ENCODE peak calls at places on chromosomes 16 and 17, in eight cellular contexts. R is progenitor cell of endocrine pancreas, X is HFF-Myc, Y is WTC11, T is tibial artery, L is GM10248, U is sigmoid colon, P is type B pancreatic cell. Z is an unnamed sample.

GRCh38 chr16:27685802-27686201 is 135.9 kb downstream of the KATNIP start:
- DNase-seq in U (no peak), L (no peak), P (no peak), R (no peak), T (no peak), Y (no peak), X (peak), Z (no peak)

GRCh38 chr16:48076455-48077012 is 79.3 kb downstream of the ABCC12 start:
- DNase-seq in R (no peak), T (no peak), P (no peak), Y (no peak), X (no peak), L (no peak), U (no peak), Z (no peak)

GRCh38 chr17:65495255-65496060 is 66.0 kb downstream of the AXIN2 start:
- DNase-seq in P (no peak), Y (peak), U (no peak), L (no peak), X (no peak), R (peak), T (no peak), Z (peak)

GRCh38 chr17:7084058-7084457 is 4.0 kb upstream of the CLEC10A start:
- DNase-seq in P (no peak), U (no peak), Y (no peak), X (no peak), T (no peak), R (no peak), L (no peak), Z (no peak)

GRCh38 chr16:11030990-11031510 is 86.7 kb downstream of the CLEC16A start:
- DNase-seq in L (no peak), U (no peak), X (no peak), R (no peak), P (no peak), T (no peak), Y (no peak), Z (no peak)

GRCh38 chr16:2026461-2027023 is at the start of gene NHERF2:
- DNase-seq in L (no peak), U (no peak), Y (no peak), R (no peak), X (no peak), T (no peak), P (no peak), Z (no peak)

GRCh38 chr16:2090819-2091721 is 43.3 kb downstream of the TSC2 start:
- DNase-seq in U (no peak), P (peak), R (peak), Y (peak), X (no peak), L (peak), T (no peak), Z (peak)

GRCh38 chr17:77085916-77086432 is 54.8 kb upstream of the SEC14L1 start:
- DNase-seq in X (no peak), R (no peak), Y (peak), P (no peak), U (no peak), L (no peak), T (no peak), Z (no peak)

GRCh38 chr17:77127735-77128361 is 12.9 kb upstream of the SEC14L1 start:
- DNase-seq in R (no peak), X (no peak), U (peak), Y (no peak), P (no peak), L (no peak), T (peak), Z (no peak)

GRCh38 chr17:18959071-18959844 is 7.3 kb downstream of the SLC5A10 start:
- DNase-seq in L (no peak), X (no peak), U (no peak), P (no peak), R (no peak), T (no peak), Y (no peak), Z (no peak)

GRCh38 chr16:22098538-22099255 is 6.4 kb downstream of the VWA3A start:
- DNase-seq in Y (no peak), U (no peak), P (no peak), T (no peak), X (peak), L (peak), R (no peak), Z (no peak)

GRCh38 chr17:78873519-78874340 is 29.3 kb downstream of the CEP295NL start:
- DNase-seq in R (no peak), U (no peak), L (no peak), P (no peak), Y (no peak), T (no peak), X (peak), Z (no peak)

GRCh38 chr17:17824119-17824779 is 12.5 kb downstream of the SREBF1 start:
- DNase-seq in R (no peak), L (no peak), U (no peak), Y (no peak), X (no peak), P (no peak), T (no peak), Z (peak)

DNA sequence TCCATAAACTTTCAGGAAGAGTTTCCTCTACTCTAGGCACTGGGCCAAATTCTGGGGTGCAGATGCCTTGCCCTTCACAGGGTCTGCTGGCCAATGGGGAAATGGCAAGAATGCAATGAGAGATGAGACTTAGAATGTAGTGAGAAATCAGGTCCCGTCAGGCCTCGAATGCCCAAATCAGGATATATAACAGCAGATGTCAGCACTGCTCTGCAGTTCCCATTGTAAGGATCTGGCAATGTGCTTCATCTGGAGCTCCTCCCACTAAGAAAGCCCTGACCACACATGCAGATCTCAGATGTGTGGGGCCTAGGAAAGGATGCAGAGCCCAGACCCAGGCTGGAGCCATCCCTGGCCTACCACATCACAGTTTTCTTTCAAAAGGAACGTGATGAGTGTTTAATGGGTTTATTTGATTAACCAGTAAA is 13.9 kb upstream of the LPCAT2 start:
- DNase-seq in U (peak), L (no peak), Y (no peak), R (no peak), P (no peak), T (peak), X (peak), Z (no peak)
- TF ChIP-seq CTCF in U (peak), L (no peak), Y (no peak), R (peak), P (peak), T (peak), X (peak), Z (no peak)

GRCh38 chr16:16788004-16788403 is 409.1 kb downstream of the NPIPA7 start:
- DNase-seq in R (no peak), T (no peak), P (no peak), X (no peak), L (no peak), U (no peak), Y (no peak), Z (no peak)

GRCh38 chr16:16778322-16778721 is 399.4 kb downstream of the NPIPA7 start:
- DNase-seq in Y (no peak), T (no peak), U (no peak), R (no peak), P (no peak), X (no peak), L (no peak), Z (no peak)

GRCh38 chr16:16780588-16780987 is 401.6 kb downstream of the NPIPA7 start:
- DNase-seq in L (no peak), U (no peak), X (no peak), Y (no peak), P (no peak), R (no peak), T (no peak), Z (no peak)

DNA sequence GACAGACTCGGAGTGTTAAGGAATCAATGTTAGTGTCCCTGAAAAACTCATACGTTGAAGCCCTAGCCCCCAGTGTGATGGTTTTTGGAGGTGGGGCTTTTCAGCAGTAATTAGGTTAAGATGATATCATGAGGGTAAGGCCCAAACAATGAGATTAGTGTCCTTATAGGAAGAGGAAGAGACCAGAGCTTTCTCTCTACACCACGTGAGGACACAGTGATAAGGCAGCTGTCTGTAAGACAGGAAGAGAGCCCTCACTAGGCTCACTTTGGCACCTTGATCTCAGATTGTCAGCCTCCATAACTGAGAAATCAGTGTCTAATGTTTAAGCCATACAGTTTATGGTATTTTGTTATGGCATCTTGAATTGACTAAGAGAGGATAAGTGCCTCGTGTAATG is 403.2 kb downstream of the NPIPA7 start:
- DNase-seq in L (no peak), X (no peak), U (no peak), Y (no peak), T (no peak), P (no peak), R (no peak), Z (no peak)
- TF ChIP-seq CTCF in L (no peak), X (no peak), U (no peak), Y (no peak), T (no peak), P (no peak), R (no peak), Z (no peak)

GRCh38 chr16:15485175-15485574 is 50.8 kb downstream of the BMERB1 start:
- DNase-seq in L (no peak), T (no peak), R (no peak), P (no peak), U (no peak), X (no peak), Y (no peak), Z (no peak)

GRCh38 chr16:15484662-15485061 is 50.3 kb downstream of the BMERB1 start:
- DNase-seq in T (no peak), R (no peak), Y (no peak), P (no peak), X (peak), L (no peak), U (no peak), Z (no peak)

GRCh38 chr16:15482748-15483118 is 48.3 kb downstream of the BMERB1 start:
- DNase-seq in R (no peak), L (no peak), P (no peak), Y (no peak), X (no peak), U (no peak), T (no peak), Z (no peak)

GRCh38 chr16:15483857-15484256 is 49.5 kb downstream of the BMERB1 start:
- DNase-seq in Y (no peak), X (no peak), T (no peak), L (no peak), U (no peak), R (no peak), P (no peak), Z (no peak)

GRCh38 chr16:15482068-15482747 is 47.8 kb downstream of the BMERB1 start:
- DNase-seq in P (peak), R (no peak), U (peak), Y (peak), L (no peak), T (no peak), X (peak), Z (peak)
- TF ChIP-seq CTCF in P (no peak), R (no peak), U (no peak), Y (no peak), L (no peak), T (no peak), X (no peak), Z (no peak)

DNA sequence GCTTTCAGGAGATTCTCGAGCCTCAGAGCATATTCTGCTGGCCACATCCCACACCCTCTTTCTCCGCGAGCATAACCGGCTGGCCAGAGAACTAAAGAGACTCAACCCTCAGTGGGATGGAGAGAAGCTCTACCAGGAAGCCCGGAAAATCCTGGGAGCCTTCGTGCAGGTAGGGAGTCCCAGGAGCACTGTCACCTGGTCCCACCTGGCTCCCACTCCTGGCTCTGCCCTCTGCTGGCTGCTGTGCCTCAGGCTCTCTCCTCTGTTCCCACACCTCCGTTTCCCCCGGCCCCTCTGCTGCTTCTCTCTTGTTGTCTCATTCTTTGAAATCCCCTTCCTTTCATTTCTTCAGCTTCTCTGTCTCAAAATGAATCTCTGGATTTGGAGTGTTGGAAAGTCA is 16.4 kb downstream of the LPO start:
- DNase-seq in T (no peak), U (peak), X (no peak), P (peak), R (no peak), Y (peak), L (no peak), Z (no peak)
- TF ChIP-seq CTCF in T (no peak), U (no peak), X (no peak), P (no peak), R (peak), Y (no peak), L (no peak), Z (no peak)

GRCh38 chr17:82230627-82231311 is 1.9 kb downstream of the SLC16A3 start:
- DNase-seq in T (peak), X (no peak), L (peak), R (peak), Y (peak), P (no peak), U (peak), Z (peak)
- TF ChIP-seq CTCF in T (peak), X (peak), L (peak), R (peak), Y (peak), P (peak), U (peak), Z (peak)